ENCODE peak calls at places on chromosomes 3 and 15, in five cellular contexts. V is mesendoderm, C is IMR-90, F is H1, P is mesenchymal stem cell. H is an unnamed sample.
A peak's percentile ranks its signal among the peaks of the same experiment; 100 is the strongest.

GRCh38 chr3:128489860-128490649 is 2.9 kb downstream of the GATA2 start:
- DNase-seq in V (peak; percentile 92), C (no peak), F (peak; percentile 81), P (peak; percentile 49), H (no peak)

GRCh38 chr3:77606372-77606771 is 566.5 kb downstream of the ROBO2 start:
- DNase-seq in V (no peak), C (no peak), F (no peak), P (no peak), H (no peak)

GRCh38 chr3:147652682-147653081 is 243.5 kb downstream of the ZIC1 start:
- DNase-seq in V (no peak), C (peak; percentile 1), F (no peak), P (no peak), H (no peak)

GRCh38 chr3:14425574-14426304 is 23.3 kb downstream of the SLC6A6 start:
- DNase-seq in V (no peak), C (no peak), F (no peak), P (no peak), H (no peak)

GRCh38 chr15:33051528-33051927 is 143.0 kb downstream of the FMN1 start:
- DNase-seq in V (no peak), C (no peak), F (no peak), P (no peak), H (no peak)

GRCh38 chr3:90062018-90062417 is 954.6 kb downstream of the EPHA3 start:
- DNase-seq in V (peak; percentile 39), C (peak; percentile 2), F (no peak), P (peak; percentile 82), H (no peak)

GRCh38 chr15:62324382-62324781 is 159.3 kb upstream of the C2CD4B start:
- DNase-seq in V (no peak), C (no peak), F (no peak), P (no peak), H (no peak)

GRCh38 chr3:152398495-152398894 is 129.8 kb downstream of the MBNL1 start:
- DNase-seq in V (no peak), C (no peak), F (no peak), P (no peak), H (no peak)

GRCh38 chr3:34268032-34268760 is 469.8 kb downstream of the PDCD6IP start:
- DNase-seq in V (no peak), C (no peak), F (no peak), P (no peak), H (no peak)

GRCh38 chr3:89000886-89001285 is 106.5 kb upstream of the EPHA3 start:
- DNase-seq in V (no peak), C (no peak), F (no peak), P (peak; percentile 7), H (no peak)

GRCh38 chr3:13702226-13702820 is 153.4 kb downstream of the FBLN2 start:
- DNase-seq in V (no peak), C (no peak), F (no peak), P (no peak), H (no peak)

DNA sequence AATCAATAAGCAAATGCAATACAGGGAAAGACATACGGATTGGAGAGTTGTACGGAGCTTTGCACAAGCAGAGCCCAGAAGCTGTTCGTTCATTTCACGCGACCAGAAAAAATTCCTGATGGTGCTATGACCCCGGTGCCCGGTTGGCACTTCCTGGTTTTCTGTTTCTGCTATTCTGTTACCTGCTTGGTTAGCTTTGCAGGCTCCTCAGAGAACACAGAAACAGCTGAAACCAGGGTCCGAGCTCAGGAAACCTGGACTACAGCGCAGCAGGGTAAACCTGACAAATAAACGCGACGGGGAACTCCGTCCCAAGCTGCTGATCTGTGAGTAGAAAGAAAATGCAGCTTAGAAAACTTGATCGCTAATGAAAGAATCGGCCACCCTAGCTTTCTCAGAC is 893 bp downstream of the CNTN3 start:
- DNase-seq in V (no peak), C (peak; percentile 20), F (no peak), P (no peak), H (no peak)
- H3K4me3 ChIP-seq in V (no peak overlapping the region), C (peak overlapping the region; percentile 68), F (peak overlapping the region; percentile 48), P (peak overlapping the region; percentile 80), H (peak overlapping the region; percentile 49)

GRCh38 chr3:192408721-192409151 is 318.6 kb downstream of the FGF12 start:
- DNase-seq in V (peak; percentile 68), C (no peak), F (peak; percentile 65), P (peak; percentile 5), H (peak; percentile 33)
- H3K27ac ChIP-seq in V (no peak overlapping the region), C (no peak overlapping the region), F (no peak overlapping the region), P (no peak overlapping the region), H (no peak overlapping the region)

GRCh38 chr15:67009576-67010569 is 55.5 kb upstream of the SMAD3 start:
- DNase-seq in V (no peak), C (no peak), F (peak; percentile 19), P (no peak), H (no peak)
- H2BK15ac ChIP-seq in V (no peak overlapping the region), C (no peak overlapping the region), F (no peak overlapping the region), P (peak overlapping the region; percentile 52), H (no peak overlapping the region)

GRCh38 chr3:179149951-179150350 is 1.8 kb downstream of the PIK3CA start:
- DNase-seq in V (no peak), C (no peak), F (no peak), P (peak; percentile 24), H (no peak)
- H3K4me3 ChIP-seq in V (no peak overlapping the region), C (peak overlapping the region; percentile 94), F (peak overlapping the region; percentile 93), P (peak overlapping the region; percentile 86), H (no peak overlapping the region)

DNA sequence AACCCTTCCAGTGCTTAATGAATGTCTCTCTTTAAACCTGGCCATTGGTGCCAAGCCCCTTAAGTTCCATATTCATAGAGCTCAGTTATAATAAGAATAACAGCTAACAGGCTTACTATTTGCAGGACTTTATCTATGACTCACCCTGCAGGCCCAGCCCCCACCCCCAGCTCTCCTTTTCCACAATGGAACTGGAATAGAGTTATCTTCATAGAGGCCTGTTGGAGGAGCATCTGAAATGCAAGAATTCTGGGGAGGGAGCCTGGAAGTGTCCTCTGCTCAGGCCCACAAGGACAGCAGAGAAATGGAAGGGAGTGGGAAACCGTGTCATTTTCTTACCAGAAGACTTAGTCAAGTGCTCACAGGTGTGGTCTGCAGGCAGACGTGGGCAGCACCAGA is 52.8 kb downstream of the SEMA5B start:
- DNase-seq in V (peak; percentile 76), C (peak; percentile 54), F (no peak), P (peak; percentile 62), H (no peak)
- H3K27ac ChIP-seq in V (peak overlapping the region; percentile 71), C (no peak overlapping the region), F (no peak overlapping the region), P (peak overlapping the region; percentile 17), H (no peak overlapping the region)

DNA sequence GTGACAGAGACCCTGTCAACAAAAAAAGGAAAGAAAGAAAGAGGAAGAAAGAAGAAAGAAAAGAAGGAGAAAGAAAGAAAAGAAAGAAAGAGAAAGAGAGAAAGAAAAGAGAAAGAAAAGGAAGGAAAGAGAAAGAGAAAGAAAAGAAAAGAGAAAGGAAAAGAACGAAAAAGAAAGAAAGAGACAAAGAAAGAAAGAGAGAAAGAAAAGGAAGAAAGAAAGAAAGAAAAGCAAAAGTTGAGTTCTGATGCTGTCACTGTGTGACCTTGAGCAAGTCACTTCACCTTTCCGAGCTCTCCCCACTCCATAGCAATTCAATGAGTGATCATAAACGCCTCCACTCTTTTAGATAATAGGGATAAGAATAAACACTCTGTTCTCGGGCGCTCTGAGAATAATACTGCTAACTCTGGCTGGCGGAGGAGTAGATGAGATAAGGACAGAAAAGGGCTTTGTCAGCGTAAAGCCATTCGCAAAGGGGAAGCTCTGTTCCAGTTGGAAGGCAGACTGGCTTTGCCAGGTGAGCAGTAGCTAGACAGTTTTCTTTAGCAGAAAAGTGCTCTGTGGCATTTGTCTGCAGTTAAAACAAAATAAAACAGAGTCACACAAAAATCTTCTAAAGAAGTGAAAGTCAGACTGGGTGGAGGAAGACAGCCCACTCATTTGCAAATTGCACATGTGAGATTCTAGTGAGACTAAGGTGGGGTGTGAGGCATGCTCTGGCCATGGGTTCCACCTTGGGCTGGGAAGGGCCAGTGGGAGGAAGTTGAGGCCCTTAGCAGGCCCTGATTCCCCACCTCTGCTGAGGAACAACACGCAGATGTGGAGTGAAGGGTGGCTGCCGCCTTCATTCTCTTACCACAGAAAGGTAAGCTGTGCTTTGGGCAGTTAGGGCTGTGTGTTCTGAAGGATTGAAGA is 9.6 kb upstream of the FLNB start:
- DNase-seq in V (no peak), C (peak; percentile 81), F (no peak), P (peak; percentile 58), H (no peak)
- H2BK15ac ChIP-seq in V (no peak overlapping the region), C (peak overlapping the region; percentile 8), F (no peak overlapping the region), P (no peak overlapping the region), H (no peak overlapping the region)

H was measured in neuronal stem cell.